ENCODE peak calls at places on chromosomes 13 and 19, in eight cellular contexts. E, X, J, O, Z, P, N and H are unnamed samples. For H3K4me1, the result is how much of the 10 kb centered on the place peaks cover.

GRCh38 chr19:21705393-21705792 is 62.0 kb downstream of the ZNF100 start:
- DNase-seq in E (no peak), X (no peak), J (no peak), O (no peak), Z (no peak), P (no peak), N (no peak), H (peak)

GRCh38 chr13:59384154-59384553 is 779.6 kb downstream of the DIAPH3 start:
- DNase-seq in E (no peak), X (no peak), J (no peak), O (no peak), Z (no peak), P (no peak), N (no peak), H (no peak)

GRCh38 chr19:21423057-21424041 is 26.4 kb downstream of the ZNF493 start:
- DNase-seq in E (no peak), X (no peak), J (no peak), O (no peak), Z (no peak), P (no peak), N (no peak), H (no peak)

GRCh38 chr19:24140099-24140498 is 53.1 kb downstream of the ZNF254 start:
- DNase-seq in E (peak), X (peak), J (no peak), O (peak), Z (no peak), P (no peak), N (no peak), H (no peak)

GRCh38 chr13:95463516-95463915 is 89.0 kb upstream of the CLDN10 start:
- DNase-seq in E (no peak), X (no peak), J (no peak), O (no peak), Z (no peak), P (no peak), N (no peak), H (no peak)

GRCh38 chr19:43527860-43528622 is 1.0 kb upstream of the ETHE1 start:
- DNase-seq in E (peak), X (peak), J (no peak), O (no peak), Z (no peak), P (no peak), N (no peak), H (no peak)

GRCh38 chr13:47216176-47216822 is 319.4 kb upstream of the HTR2A start:
- DNase-seq in E (peak), X (peak), J (no peak), O (peak), Z (no peak), P (no peak), N (no peak), H (no peak)

GRCh38 chr19:55460670-55461258 is 678 bp downstream of the ISOC2 start:
- DNase-seq in E (peak), X (peak), J (no peak), O (peak), Z (peak), P (peak), N (peak), H (peak)

GRCh38 chr13:47708386-47708785 is 292.7 kb downstream of the SUCLA2 start:
- DNase-seq in E (peak), X (peak), J (no peak), O (no peak), Z (no peak), P (no peak), N (no peak), H (no peak)

GRCh38 chr19:32296694-32297093 is 48.7 kb upstream of the ZNF507 start:
- DNase-seq in E (no peak), X (no peak), J (no peak), O (no peak), Z (no peak), P (no peak), N (no peak), H (no peak)

GRCh38 chr19:351976-352625 is 7.5 kb upstream of the MIER2 start:
- DNase-seq in E (no peak), X (no peak), J (no peak), O (no peak), Z (no peak), P (no peak), N (no peak), H (no peak)

GRCh38 chr19:52492201-52492960 is 35.1 kb upstream of the ZNF808 start:
- DNase-seq in E (no peak), X (peak), J (no peak), O (peak), Z (no peak), P (peak), N (peak), H (peak)

GRCh38 chr19:661427-662196 is 1.4 kb downstream of the RNF126 start:
- DNase-seq in E (no peak), X (peak), J (no peak), O (peak), Z (peak), P (no peak), N (no peak), H (no peak)

DNA sequence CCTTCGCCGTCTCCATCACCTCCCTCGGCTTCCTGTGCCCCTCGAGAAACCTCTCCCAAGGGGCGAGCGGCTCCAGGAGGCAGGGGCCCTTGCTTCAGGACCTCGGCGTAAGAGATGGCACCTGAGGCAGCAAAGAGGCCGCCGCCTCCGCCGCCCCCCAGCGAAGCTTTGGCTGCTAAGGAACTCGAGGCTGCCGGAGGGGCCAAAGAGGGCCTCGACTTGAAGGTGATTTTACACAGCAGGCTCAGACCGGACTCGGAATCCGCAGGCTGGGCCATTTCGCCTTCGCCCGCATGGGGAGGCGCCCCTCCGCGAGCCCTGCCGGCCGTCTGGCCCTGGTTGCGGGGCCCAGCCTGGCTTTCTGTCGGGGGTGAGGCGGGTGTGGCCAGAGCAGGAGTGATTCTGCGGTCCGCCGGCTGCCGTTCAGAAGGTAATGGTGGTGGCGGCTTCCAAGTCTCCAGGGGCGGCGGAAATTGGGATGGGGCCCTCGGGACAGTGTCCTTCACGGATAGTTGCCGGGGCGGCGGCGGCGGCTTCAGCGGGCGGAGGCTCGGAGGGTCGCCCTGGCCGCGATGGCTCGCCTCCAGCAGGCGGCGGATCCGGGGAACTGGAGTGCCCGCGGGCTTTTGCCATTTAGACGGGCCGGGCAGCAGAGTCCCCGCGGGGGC is 1.4 kb downstream of the GGN start:
- DNase-seq in E (no peak), X (no peak), J (no peak), O (peak), Z (no peak), P (peak), N (no peak), H (peak)
- H2AFZ ChIP-seq in E (no peak), X (no peak), J (no peak), O (no peak), Z (no peak), P (no peak), N (no peak), H (peak)

DNA sequence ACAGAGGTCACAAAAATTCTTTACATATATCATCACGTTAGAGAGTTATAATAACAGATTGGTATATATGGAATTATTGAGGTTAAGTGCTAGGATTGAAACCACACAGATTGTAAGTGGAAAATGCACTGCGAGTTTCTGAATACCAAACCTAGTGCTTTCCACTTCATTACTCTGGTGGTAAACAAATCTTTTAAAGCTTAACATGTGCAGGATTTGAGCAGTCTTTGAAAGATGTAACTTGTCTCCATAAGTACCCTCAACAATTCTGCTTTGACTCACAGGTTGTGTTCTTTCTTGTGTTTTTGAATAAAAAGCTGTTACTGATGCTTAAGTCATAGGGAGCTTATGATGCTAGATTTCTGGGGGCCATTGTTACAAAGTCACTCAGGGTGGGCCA is 314.7 kb upstream of the DACH1 start:
- DNase-seq in E (no peak), X (no peak), J (no peak), O (no peak), Z (no peak), P (no peak), N (no peak), H (no peak)
- TF ChIP-seq EZH2phosphoT487 in E (no peak), X (no peak), J (no peak), O (no peak), Z (no peak), P (no peak), N (no peak), H (no peak)

DNA sequence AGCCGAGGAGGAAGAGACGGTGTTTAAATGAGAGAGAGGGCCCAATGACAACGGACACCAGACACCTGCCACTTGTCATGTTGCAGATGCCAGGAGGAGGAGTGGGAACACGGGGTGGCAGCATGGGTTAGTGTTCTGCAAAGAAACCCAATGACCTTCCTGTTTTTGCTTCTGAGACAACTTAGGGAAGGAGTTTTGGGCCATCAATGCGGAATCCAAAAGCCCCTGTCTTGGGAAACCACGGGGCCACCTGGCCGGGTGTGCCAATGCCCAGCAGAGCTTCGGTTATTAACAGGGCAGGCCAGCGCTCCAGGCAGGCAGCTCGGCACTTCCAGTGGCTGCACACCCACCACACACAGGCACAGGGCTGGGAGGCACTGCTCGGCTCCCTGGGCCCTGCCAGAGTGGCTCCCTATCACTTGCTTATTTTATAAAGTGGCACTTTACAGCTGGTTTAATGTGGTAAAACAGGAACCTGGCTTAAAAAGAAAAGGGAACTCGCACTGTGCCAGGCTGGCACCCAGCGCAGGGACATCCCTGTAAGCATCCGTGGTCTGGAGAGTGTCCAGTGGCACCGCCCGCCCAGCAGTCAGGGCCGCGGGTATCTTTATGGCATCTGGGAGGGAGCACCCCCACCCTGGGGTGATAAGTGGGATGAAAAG is 19.1 kb downstream of the ELL start:
- DNase-seq in E (no peak), X (no peak), J (no peak), O (no peak), Z (no peak), P (no peak), N (peak), H (no peak)
- H3K4me1 ChIP-seq in E (under half), X (under half), J (under half), O (under half), Z (under half), P (under half), N (half or more), H (under half)

GRCh38 chr13:77338961-77339401 is 12.1 kb upstream of the MYCBP2 start:
- DNase-seq in E (no peak), X (no peak), J (no peak), O (no peak), Z (peak), P (no peak), N (no peak), H (no peak)
- H2AFZ ChIP-seq in E (no peak), X (no peak), J (no peak), O (no peak), Z (peak), P (no peak), N (no peak), H (no peak)

GRCh38 chr19:28208745-28209144 is 1004.2 kb downstream of the UQCRFS1 start:
- DNase-seq in E (no peak), X (no peak), J (no peak), O (no peak), Z (no peak), P (no peak), N (no peak), H (peak)
- TF ChIP-seq EZH2phosphoT487 in E (no peak), X (no peak), J (no peak), O (no peak), Z (no peak), P (no peak), N (no peak), H (no peak)

DNA sequence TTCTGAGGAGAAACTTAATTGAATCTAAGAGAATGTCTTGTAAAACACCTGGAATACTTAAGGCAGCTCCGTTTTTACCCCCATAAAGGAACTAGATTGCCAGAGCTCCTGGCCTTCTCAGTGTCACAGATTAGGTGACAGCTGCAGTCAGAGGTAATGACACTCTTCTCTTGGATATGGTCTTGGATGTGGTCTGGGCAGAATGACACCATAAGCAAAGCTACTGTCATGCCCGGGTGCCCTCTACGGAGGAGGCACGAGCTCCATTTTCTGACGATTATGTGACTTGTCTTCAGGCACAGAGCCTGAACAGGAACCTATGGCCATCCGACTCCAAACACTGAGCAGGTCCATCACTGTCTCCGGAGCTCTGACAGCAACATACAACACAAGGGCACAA is 46.7 kb downstream of the STK24 start:
- DNase-seq in E (no peak), X (no peak), J (no peak), O (no peak), Z (no peak), P (no peak), N (no peak), H (no peak)
- H3K4me1 ChIP-seq in E (under half), X (under half), J (under half), O (under half), Z (under half), P (under half), N (under half), H (under half)